ENCODE peak calls at places on chromosomes 2 and 18, in four cellular contexts. L is AG04450, I is AG09309, J is GM12865. K is an unnamed sample.

GRCh38 chr2:46299365-46300263 is 2.4 kb downstream of the EPAS1 start:
- DNase-seq in L (no peak), I (no peak), J (no peak), K (no peak)

GRCh38 chr2:229431331-229431954 is 160.4 kb upstream of the PID1 start:
- DNase-seq in L (no peak), I (peak; percentile 35), J (peak; percentile 25), K (no peak)

GRCh38 chr2:101570121-101570520 is 95.2 kb upstream of the RFX8 start:
- DNase-seq in L (no peak), I (no peak), J (no peak), K (no peak)

GRCh38 chr2:228083131-228083530 is 98.4 kb downstream of the SPHKAP start:
- DNase-seq in L (no peak), I (no peak), J (no peak), K (no peak)

GRCh38 chr2:193824474-193824873 is 1629.7 kb upstream of the TMEFF2 start:
- DNase-seq in L (no peak), I (peak; percentile 31), J (no peak), K (no peak)

GRCh38 chr2:9234680-9235387 is 28.2 kb downstream of the ASAP2 start:
- DNase-seq in L (peak; percentile 68), I (peak; percentile 66), J (no peak), K (no peak)

GRCh38 chr2:119482481-119483394 is 41.5 kb downstream of the SCTR start:
- DNase-seq in L (no peak), I (no peak), J (no peak), K (no peak)

GRCh38 chr2:6832995-6833604 is 32.6 kb downstream of the CMPK2 start:
- DNase-seq in L (no peak), I (no peak), J (no peak), K (no peak)

GRCh38 chr2:100653449-100654045 is 90.8 kb downstream of the PDCL3 start:
- DNase-seq in L (no peak), I (no peak), J (no peak), K (no peak)

GRCh38 chr2:11933854-11934253 is 187.4 kb downstream of the LPIN1 start:
- DNase-seq in L (no peak), I (no peak), J (peak; percentile 61), K (no peak)

GRCh38 chr2:35783723-35784122 is 571.9 kb upstream of the CRIM1 start:
- DNase-seq in L (no peak), I (no peak), J (no peak), K (no peak)
- TF ChIP-seq CTCF in L (no peak), I (no peak), J (no peak), K (no peak)

GRCh38 chr2:224286923-224287322 is 115.0 kb downstream of the FAM124B start:
- DNase-seq in L (no peak), I (no peak), J (no peak), K (no peak)
- TF ChIP-seq CTCF in L (no peak), I (no peak), J (no peak), K (no peak)

DNA sequence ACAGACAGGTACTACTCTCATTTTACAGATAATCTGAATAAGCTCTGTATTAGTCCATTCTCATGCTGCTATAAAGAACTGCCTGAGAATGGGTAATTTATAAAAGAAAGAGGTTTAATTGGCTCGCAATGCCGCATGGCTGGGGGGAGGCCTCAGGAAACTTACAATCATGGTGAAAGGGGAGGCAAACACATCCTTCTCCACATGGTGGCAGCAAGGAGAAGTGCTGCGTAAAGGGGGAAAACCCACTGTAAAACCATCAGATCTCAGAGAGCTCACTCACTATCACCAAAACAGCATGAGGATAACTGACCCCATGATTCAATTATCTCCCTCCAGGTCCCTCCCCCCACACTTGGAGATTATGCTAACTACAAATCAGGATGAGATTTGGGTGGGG is 254.4 kb downstream of the KCNE4 start:
- DNase-seq in L (peak; percentile 1), I (no peak), J (peak; percentile 56), K (no peak)
- TF ChIP-seq CTCF in L (peak; percentile 73), I (peak; percentile 62), J (peak; percentile 69), K (peak; percentile 44)

DNA sequence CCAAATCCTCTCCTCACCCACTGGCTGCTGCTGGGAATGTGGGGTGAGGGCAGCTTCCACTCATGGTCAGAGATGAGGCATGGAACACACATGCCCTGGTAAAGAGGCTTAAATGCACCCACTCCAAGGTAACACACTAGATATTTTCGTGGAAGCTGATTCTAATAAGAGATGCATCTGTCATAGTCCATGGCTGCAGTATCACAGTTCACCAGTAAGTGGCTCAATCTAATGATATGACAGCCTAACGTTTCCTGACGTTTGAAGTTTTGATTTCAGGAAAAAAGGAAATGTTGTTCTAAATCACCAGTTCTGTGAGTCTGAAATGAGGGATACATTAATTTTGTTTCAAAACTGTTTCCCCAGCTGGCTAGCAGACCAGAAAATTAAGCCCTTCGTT is 38.2 kb downstream of the LCT start:
- DNase-seq in L (no peak), I (no peak), J (no peak), K (no peak)
- TF ChIP-seq CTCF in L (no peak), I (peak; percentile 16), J (peak; percentile 3), K (peak; percentile 10)

DNA sequence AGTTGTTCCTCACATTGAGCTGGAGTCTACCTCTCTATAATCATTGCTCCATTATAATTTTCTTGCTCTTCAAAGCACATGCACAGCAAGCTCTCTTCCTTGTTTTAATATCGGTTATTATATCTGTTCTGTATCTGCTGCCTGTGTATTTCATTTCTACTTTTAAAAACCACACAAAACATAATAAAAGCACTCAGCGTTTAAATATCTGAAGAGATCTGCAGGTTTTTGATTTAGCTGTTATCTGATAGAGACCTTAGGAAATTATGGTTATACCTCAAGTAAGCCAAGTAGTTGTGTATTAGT is 49.0 kb downstream of the SERPINB7 start:
- DNase-seq in L (no peak), I (no peak), J (no peak), K (no peak)
- TF ChIP-seq CTCF in L (no peak), I (no peak), J (no peak), K (no peak)